ENCODE peak calls at places on chromosomes 2 and 18, in four cellular contexts. H is ovary, N is right atrium auricular region, C is uterus. W is an unnamed sample.

GRCh38 chr2:77228379-77228778 is 293.8 kb downstream of the LRRTM4 start:
- DNase-seq in H (no peak), N (no peak), C (no peak), W (no peak)

GRCh38 chr2:204060896-204061640 is 124.5 kb downstream of the ICOS start:
- DNase-seq in H (no peak), N (no peak), C (no peak), W (no peak)

GRCh38 chr2:144515694-144516416 is 4.1 kb downstream of the ZEB2 start:
- DNase-seq in H (peak; percentile 74), N (no peak), C (peak; percentile 59), W (peak; percentile 68)

GRCh38 chr18:13270279-13270911 is 51.8 kb downstream of the LDLRAD4 start:
- DNase-seq in H (no peak), N (peak; percentile 57), C (no peak), W (no peak)

GRCh38 chr18:50662775-50663383 is 103.0 kb downstream of the MAPK4 start:
- DNase-seq in H (no peak), N (no peak), C (no peak), W (no peak)

GRCh38 chr18:50986360-50987087 is 18.7 kb downstream of the ELAC1 start:
- DNase-seq in H (no peak), N (no peak), C (no peak), W (no peak)

GRCh38 chr2:27217173-27218121 is at the start of gene CAD:
- DNase-seq in H (peak; percentile 87), N (peak; percentile 78), C (peak; percentile 88), W (peak; percentile 89)

GRCh38 chr2:8595428-8595805 is 86.4 kb upstream of the ID2 start:
- DNase-seq in H (no peak), N (no peak), C (no peak), W (no peak)

GRCh38 chr2:216283038-216283900 is 89.0 kb downstream of the MARCHF4 start:
- DNase-seq in H (no peak), N (no peak), C (no peak), W (peak; percentile 39)

GRCh38 chr2:234099266-234099665 is 48.8 kb downstream of the SPP2 start:
- DNase-seq in H (no peak), N (no peak), C (no peak), W (no peak)

GRCh38 chr2:54582987-54583386 is 126.9 kb downstream of the SPTBN1 start:
- DNase-seq in H (no peak), N (no peak), C (no peak), W (no peak)
- H3K4me1 ChIP-seq in H (peaks cover 9% of the 10 kb centered on the region), N (no peaks in the 10 kb centered on the region), C (no peaks in the 10 kb centered on the region), W (peaks cover 4% of the 10 kb centered on the region)

GRCh38 chr2:117820444-117820843 is 6.0 kb downstream of the DDX18 start:
- DNase-seq in H (no peak), N (no peak), C (no peak), W (no peak)

GRCh38 chr2:117828870-117829269 is 14.4 kb downstream of the DDX18 start:
- DNase-seq in H (no peak), N (no peak), C (no peak), W (no peak)

GRCh38 chr2:117825437-117825836 is 10.9 kb downstream of the DDX18 start:
- DNase-seq in H (no peak), N (no peak), C (no peak), W (no peak)
- H3K36me3 ChIP-seq in H (no peaks in the 10 kb centered on the region), N (peaks cover 95% of the 10 kb centered on the region), C (no peaks in the 10 kb centered on the region), W (no peaks in the 10 kb centered on the region)

GRCh38 chr2:212537311-212538155 is 1.1 kb downstream of the ERBB4 start:
- DNase-seq in H (no peak), N (no peak), C (no peak), W (peak; percentile 35)

GRCh38 chr2:212538156-212539144 is at the start of gene ERBB4:
- DNase-seq in H (no peak), N (no peak), C (no peak), W (no peak)

GRCh38 chr2:212535963-212536362 is 2.6 kb downstream of the ERBB4 start:
- DNase-seq in H (no peak), N (no peak), C (no peak), W (peak; percentile 50)

GRCh38 chr2:212539145-212539880 is 711 bp upstream of the ERBB4 start:
- DNase-seq in H (no peak), N (no peak), C (no peak), W (peak; percentile 94)

DNA sequence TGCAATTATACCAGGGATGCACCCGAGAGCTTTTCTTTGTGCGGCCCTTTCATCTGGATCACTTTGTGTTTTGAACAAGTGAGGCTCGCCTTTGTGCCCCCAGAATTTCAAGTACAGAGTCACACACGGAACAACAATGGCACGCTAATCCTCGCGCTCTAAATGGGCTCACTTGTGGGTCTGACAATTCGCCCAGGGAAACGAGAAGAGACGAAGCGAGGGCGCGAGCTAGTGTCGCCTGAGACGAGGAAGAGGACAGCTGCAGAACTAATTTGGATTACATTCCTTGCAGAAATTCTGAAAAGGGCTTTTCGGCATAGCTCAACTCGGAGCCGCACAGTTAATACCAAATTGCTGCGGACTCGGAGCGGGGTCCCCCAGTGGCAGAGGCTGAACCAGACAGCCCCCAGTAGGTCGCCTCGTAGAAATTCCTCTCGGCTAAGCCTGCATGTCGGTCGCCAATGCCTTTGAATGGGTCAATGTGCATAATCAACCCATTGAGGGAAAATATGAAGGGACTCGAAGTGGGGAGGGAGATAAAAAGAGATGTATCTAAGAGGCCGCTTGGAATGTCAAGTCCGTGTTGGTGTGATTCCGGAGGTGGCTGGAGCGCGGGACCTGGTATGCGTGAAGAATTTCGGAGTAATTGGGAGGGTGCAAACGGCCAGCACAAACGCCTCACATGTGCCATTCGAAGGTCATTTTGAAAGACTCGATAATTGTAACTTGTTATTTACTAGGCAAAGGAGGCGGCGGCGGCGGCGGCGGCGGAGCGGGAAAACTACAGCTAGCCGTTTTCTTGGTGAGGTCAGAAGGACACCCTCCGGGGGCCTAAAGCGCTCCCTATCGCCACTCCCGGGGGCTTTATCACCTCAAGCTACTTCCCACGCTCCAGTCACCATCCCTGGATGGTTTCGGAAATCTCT is 2.0 kb downstream of the ERBB4 start:
- DNase-seq in H (no peak), N (no peak), C (no peak), W (peak; percentile 60)
- TF ChIP-seq CTCF in H (no peak), N (no peak), C (no peak), W (no peak)

GRCh38 chr18:79572848-79573451 is 106.7 kb upstream of the CTDP1 start:
- DNase-seq in H (no peak), N (no peak), C (peak; percentile 6), W (no peak)

GRCh38 chr18:79571221-79572092 is 108.1 kb upstream of the CTDP1 start:
- DNase-seq in H (peak; percentile 13), N (no peak), C (peak; percentile 11), W (no peak)

GRCh38 chr18:79573921-79574491 is 105.6 kb upstream of the CTDP1 start:
- DNase-seq in H (peak; percentile 18), N (no peak), C (peak; percentile 13), W (no peak)

GRCh38 chr18:79570266-79571201 is 109.1 kb upstream of the CTDP1 start:
- DNase-seq in H (no peak), N (no peak), C (peak; percentile 12), W (no peak)

GRCh38 chr18:79572093-79572780 is 107.4 kb upstream of the CTDP1 start:
- DNase-seq in H (peak; percentile 14), N (no peak), C (peak; percentile 10), W (no peak)
- H3K4me1 ChIP-seq in H (peaks cover 10% of the 10 kb centered on the region), N (no peaks in the 10 kb centered on the region), C (peaks cover 12% of the 10 kb centered on the region), W (peaks cover 28% of the 10 kb centered on the region)

DNA sequence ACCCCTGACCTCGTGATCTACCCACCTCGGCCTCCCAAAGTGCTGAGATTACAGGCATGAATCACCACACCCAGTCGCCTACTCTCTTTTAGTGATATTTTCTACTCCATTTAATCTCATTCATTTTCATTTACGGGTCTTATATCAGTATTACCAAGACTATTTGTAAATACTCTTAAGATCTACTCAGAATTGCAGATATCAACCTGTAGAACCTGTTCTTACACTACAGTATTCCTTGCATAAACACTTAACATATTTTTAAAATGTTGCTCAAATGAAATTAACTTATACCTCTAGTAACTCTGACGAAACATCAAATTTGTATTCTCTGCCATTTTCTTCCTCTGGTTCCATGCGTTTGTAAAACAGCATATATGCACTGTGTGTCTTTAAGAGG is 79.3 kb downstream of the C2orf74 start:
- DNase-seq in H (no peak), N (no peak), C (no peak), W (no peak)
- H3K36me3 ChIP-seq in H (no peaks in the 10 kb centered on the region), N (peaks cover 46% of the 10 kb centered on the region), C (no peaks in the 10 kb centered on the region), W (no peaks in the 10 kb centered on the region)

DNA sequence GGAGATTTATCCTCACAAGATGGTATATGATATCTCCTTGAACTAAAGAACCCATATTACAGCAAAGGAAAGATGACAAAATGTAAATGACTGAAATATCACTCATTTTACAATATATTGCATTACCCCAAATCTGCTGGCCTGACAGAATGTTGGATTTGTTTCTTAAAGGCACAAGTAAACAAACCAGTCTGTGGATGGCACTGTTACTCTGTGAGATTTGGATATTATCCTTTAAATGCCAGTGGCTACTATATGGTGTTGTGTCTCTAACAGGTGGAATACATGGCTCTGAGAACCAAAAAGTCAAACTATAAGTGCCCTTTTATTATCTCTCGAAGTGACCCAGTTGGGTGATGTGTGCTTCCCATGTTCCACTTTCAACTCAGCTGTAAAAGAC is 125.7 kb downstream of the PDE1A start:
- DNase-seq in H (no peak), N (no peak), C (no peak), W (no peak)
- TF ChIP-seq CTCF in H (no peak), N (no peak), C (no peak), W (no peak)

GRCh38 chr2:101744832-101745231 is 47.3 kb downstream of the MAP4K4 start:
- DNase-seq in H (no peak), N (no peak), C (no peak), W (no peak)

GRCh38 chr2:101751276-101751675 is 53.8 kb downstream of the MAP4K4 start:
- DNase-seq in H (no peak), N (no peak), C (no peak), W (no peak)

GRCh38 chr2:101750688-101751087 is 53.2 kb downstream of the MAP4K4 start:
- DNase-seq in H (no peak), N (no peak), C (no peak), W (no peak)

GRCh38 chr2:101745711-101746694 is 48.5 kb downstream of the MAP4K4 start:
- DNase-seq in H (no peak), N (no peak), C (no peak), W (no peak)

GRCh38 chr2:101748000-101748399 is 50.5 kb downstream of the MAP4K4 start:
- DNase-seq in H (no peak), N (no peak), C (no peak), W (no peak)
- H3K4me1 ChIP-seq in H (peaks cover 16% of the 10 kb centered on the region), N (no peaks in the 10 kb centered on the region), C (no peaks in the 10 kb centered on the region), W (peaks cover 20% of the 10 kb centered on the region)

DNA sequence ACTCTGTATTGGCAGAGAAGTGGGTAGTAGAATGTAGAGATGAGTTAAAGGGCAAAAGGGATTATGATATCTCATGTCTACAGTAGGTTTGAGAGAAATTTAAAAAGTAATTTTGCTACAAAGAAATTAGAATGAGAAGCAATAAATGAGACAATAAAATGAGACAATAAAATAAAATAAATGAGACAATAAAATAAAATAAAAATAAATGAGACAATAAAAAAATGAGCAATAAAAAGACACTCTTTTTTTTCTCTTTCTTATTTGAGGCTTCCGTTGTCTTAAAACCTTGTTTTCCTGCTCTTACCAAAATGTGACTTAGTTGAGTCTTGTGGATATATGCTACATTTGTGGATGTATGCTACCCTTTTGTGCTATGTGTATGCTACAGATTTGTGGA is 615.4 kb upstream of the PKDCC start:
- DNase-seq in H (no peak), N (no peak), C (no peak), W (no peak)
- H3K36me3 ChIP-seq in H (no peaks in the 10 kb centered on the region), N (no peaks in the 10 kb centered on the region), C (no peaks in the 10 kb centered on the region), W (no peaks in the 10 kb centered on the region)

W was measured in testis.